ENCODE peak calls at places on chromosomes 13 and 19, in four cellular contexts. O, Q, W and U are unnamed samples.

GRCh38 chr13:106343831-106344230 is 191.6 kb downstream of the EFNB2 start:
- DNase-seq in O (no peak), Q (no peak), W (no peak), U (no peak)

GRCh38 chr13:46778879-46779278 is 18.1 kb downstream of the ESD start:
- DNase-seq in O (no peak), Q (no peak), W (no peak), U (no peak)

GRCh38 chr19:44845286-44845611 is 848 bp upstream of the NECTIN2 start:
- DNase-seq in O (no peak), Q (peak), W (peak), U (no peak)

GRCh38 chr13:98988277-98988676 is 10.4 kb upstream of the DOCK9 start:
- DNase-seq in O (no peak), Q (no peak), W (no peak), U (peak)

GRCh38 chr13:46297338-46297737 is 85.6 kb downstream of the LRRC63 start:
- DNase-seq in O (no peak), Q (no peak), W (no peak), U (no peak)

GRCh38 chr13:46748300-46748699 is 48.7 kb downstream of the ESD start:
- DNase-seq in O (no peak), Q (no peak), W (no peak), U (no peak)

GRCh38 chr13:46622013-46622917 is 69.3 kb downstream of the LRCH1 start:
- DNase-seq in O (no peak), Q (no peak), W (no peak), U (no peak)

GRCh38 chr19:6887326-6887725 is at the start of gene ADGRE1:
- DNase-seq in O (no peak), Q (no peak), W (peak), U (no peak)

GRCh38 chr13:108877300-108877699 is 247.9 kb downstream of the MYO16 start:
- DNase-seq in O (no peak), Q (no peak), W (peak), U (no peak)

GRCh38 chr13:98466634-98467236 is 110.2 kb downstream of the STK24 start:
- DNase-seq in O (no peak), Q (peak), W (no peak), U (peak)

GRCh38 chr13:35930665-35931631 is 200.2 kb downstream of the DCLK1 start:
- DNase-seq in O (no peak), Q (peak), W (no peak), U (no peak)

GRCh38 chr13:46551410-46552301 is 1.3 kb upstream of the LRCH1 start:
- DNase-seq in O (no peak), Q (peak), W (peak), U (peak)

GRCh38 chr13:93227906-93228801 is 1.5 kb downstream of the GPC6 start:
- DNase-seq in O (no peak), Q (peak), W (peak), U (peak)

GRCh38 chr13:109816112-109816978 is 30.0 kb upstream of the IRS2 start:
- DNase-seq in O (no peak), Q (no peak), W (no peak), U (no peak)

GRCh38 chr13:25608181-25608580 is 236.4 kb downstream of the ATP8A2 start:
- DNase-seq in O (no peak), Q (no peak), W (no peak), U (no peak)

GRCh38 chr13:113553541-113554332 is 30.8 kb upstream of the TFDP1 start:
- DNase-seq in O (no peak), Q (no peak), W (no peak), U (no peak)

DNA sequence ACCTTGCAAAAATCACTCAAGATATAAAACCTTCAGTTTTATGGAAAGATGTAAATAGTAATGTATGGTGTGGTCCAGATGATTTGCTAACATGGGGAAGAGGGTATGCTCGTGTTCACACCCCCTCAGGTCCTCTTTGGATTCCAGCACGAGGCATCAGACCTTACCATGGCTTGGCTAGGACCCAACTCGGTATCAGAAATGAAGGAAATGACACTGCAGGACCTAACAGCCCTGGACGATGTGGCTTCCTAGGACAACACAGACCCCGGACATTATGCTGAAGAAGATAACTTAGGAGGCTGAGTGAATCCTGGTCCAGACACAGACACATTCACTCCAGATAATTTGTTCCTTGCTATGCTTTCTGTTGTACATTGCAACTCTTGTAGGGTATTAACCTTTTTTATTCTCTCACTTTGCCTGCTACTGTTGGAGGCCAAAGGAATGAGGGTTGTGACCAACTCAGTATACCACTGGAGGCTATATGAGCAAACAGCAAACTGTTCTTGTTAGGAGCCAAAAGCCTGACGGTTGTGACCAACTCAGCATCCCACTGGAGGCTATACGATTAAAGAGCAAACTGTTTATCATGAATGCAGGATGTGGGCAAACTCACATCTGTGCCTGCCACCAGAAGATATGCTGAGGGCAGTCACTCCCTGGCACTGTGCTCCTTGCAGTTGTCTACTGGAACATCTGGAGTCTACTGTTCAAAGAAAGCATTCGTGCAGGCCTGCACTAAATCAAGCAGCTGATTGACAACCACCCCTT is 121.7 kb downstream of the ZNF429 start:
- DNase-seq in O (no peak), Q (no peak), W (no peak), U (no peak)
- TF ChIP-seq POLR2A in O (no peak), Q (no peak), W (no peak), U (no peak)

GRCh38 chr19:3045885-3046603 is 16.3 kb downstream of the TLE5 start:
- DNase-seq in O (no peak), Q (no peak), W (no peak), U (no peak)

GRCh38 chr19:3041302-3041701 is 12.2 kb upstream of the TLE2 start:
- DNase-seq in O (no peak), Q (no peak), W (no peak), U (no peak)

GRCh38 chr19:3041756-3042517 is 12.9 kb upstream of the TLE2 start:
- DNase-seq in O (no peak), Q (no peak), W (no peak), U (no peak)

GRCh38 chr19:3039641-3040077 is 10.6 kb upstream of the TLE2 start:
- DNase-seq in O (no peak), Q (no peak), W (no peak), U (no peak)

GRCh38 chr19:3042545-3043267 is 13.6 kb upstream of the TLE2 start:
- DNase-seq in O (no peak), Q (no peak), W (no peak), U (no peak)
- H3K27ac ChIP-seq in O (no peak), Q (peak), W (peak), U (no peak)

GRCh38 chr19:46983097-46983496 is 36.5 kb upstream of the NPAS1 start:
- DNase-seq in O (no peak), Q (no peak), W (no peak), U (no peak)
- TF ChIP-seq CTCF in O (no peak), Q (no peak), W (no peak), U (no peak)

DNA sequence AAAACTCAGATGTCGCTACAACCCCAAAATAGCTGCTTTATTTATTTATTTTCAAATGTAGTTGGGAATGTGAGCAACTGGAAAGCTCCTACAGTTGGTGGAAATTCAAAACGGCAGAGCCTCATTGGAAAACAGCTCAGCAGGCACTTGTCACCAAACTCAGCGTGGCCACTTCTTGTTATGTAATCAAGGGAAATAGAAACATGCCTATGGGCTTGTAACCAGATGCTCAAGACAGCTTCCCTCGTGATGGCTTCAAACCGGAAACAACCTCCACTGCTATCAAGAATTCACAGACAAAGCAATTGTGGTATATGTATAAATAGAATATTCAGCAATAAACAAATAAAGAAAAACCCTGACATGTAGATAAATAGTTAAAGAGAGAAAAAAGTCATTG is 627.8 kb upstream of the SLC10A2 start:
- DNase-seq in O (no peak), Q (no peak), W (no peak), U (no peak)
- TF ChIP-seq POLR2A in O (no peak), Q (no peak), W (no peak), U (no peak)

DNA sequence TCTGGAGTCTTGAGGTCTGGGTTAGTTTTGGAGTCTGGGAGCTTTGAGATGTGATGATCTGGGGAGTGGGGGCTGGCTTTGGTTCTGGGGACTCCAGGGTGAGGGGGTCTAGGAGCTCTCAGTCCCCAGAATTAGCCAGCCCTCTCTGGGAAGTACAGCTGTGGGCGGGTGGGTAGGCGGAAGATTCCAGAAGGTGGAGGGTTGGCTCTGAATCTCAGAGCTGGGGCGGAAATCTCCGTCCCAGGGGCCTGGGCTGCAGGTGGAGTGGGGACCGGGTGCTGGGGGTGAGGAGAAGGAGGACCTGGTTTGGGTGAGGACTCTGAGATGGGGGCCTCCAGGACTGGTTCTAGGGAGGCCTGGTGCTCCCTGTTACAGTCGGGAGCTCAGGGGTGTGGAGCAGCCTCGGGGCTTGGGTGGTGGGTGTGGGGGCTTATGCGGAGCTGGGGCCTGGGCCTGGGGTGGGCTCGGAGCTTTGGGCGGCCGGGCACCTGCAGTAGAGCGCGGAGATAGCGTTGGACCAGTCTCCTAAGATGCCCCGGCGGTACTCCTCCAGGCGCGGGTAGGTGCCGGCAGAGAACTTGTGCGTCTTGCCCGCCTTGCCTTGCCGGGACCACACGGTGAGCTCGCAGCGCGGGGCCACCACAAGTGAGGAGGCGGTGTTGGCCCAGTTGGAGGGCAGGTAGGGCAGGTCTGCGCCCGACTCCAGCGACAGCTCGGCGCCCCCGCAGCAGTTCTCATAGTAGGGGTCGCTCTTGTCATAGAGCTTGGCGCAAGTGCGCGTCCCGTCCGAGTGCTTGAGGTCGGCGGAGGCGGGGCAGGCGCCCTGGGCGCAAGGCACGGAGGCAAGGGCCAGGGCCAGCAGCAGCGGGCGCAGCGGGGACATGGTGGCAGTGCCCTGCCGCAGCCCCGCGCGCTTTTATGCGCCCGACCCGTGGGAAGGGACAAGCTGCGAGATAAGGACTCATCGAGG is at the start of gene SYCN:
- DNase-seq in O (no peak), Q (no peak), W (no peak), U (no peak)
- H3K27ac ChIP-seq in O (no peak), Q (no peak), W (no peak), U (no peak)

GRCh38 chr19:22263121-22263520 is 23.1 kb upstream of the ZNF729 start:
- DNase-seq in O (no peak), Q (no peak), W (no peak), U (no peak)

GRCh38 chr19:22257916-22258315 is 28.3 kb upstream of the ZNF729 start:
- DNase-seq in O (no peak), Q (no peak), W (no peak), U (no peak)

GRCh38 chr19:22257381-22257780 is 28.9 kb upstream of the ZNF729 start:
- DNase-seq in O (no peak), Q (no peak), W (no peak), U (no peak)

GRCh38 chr19:22261596-22261995 is 24.6 kb upstream of the ZNF729 start:
- DNase-seq in O (no peak), Q (no peak), W (no peak), U (no peak)

GRCh38 chr19:22260499-22260898 is 25.7 kb upstream of the ZNF729 start:
- DNase-seq in O (no peak), Q (no peak), W (no peak), U (no peak)
- TF ChIP-seq CTCF in O (no peak), Q (no peak), W (no peak), U (no peak)